ENCODE peak calls at places on chromosomes 12 and 14, in six cellular contexts. One of them, this sample, is unnamed. For H3K4me1, the result is how much of the 10 kb centered on the place peaks cover.

GRCh38 chr12:3076730-3077571 is at the start of gene TSPAN9:
- DNase-seq in thoracic aorta: peak
- DNase-seq in BE2C: peak
- DNase-seq in left lung: peak
- DNase-seq in hepatocyte: peak
- DNase-seq in pancreas: peak
- DNase-seq in this sample: peak

GRCh38 chr14:96016761-96017160 is 22.4 kb upstream of the C14orf132 start:
- DNase-seq in thoracic aorta: no peak
- DNase-seq in BE2C: peak
- DNase-seq in left lung: no peak
- DNase-seq in hepatocyte: peak
- DNase-seq in pancreas: no peak
- DNase-seq in this sample: no peak

GRCh38 chr12:89364631-89365030 is 12.3 kb upstream of the DUSP6 start:
- DNase-seq in left lung: no peak
- DNase-seq in BE2C: no peak
- DNase-seq in thoracic aorta: no peak
- DNase-seq in pancreas: no peak
- DNase-seq in hepatocyte: no peak
- DNase-seq in this sample: no peak

GRCh38 chr12:132629330-132629729 is 10.8 kb downstream of the P2RX2 start:
- DNase-seq in pancreas: no peak
- DNase-seq in left lung: no peak
- DNase-seq in BE2C: no peak
- DNase-seq in thoracic aorta: no peak
- DNase-seq in hepatocyte: no peak
- DNase-seq in this sample: no peak

GRCh38 chr12:17778242-17778641 is 311.8 kb downstream of the RERGL start:
- DNase-seq in left lung: no peak
- DNase-seq in pancreas: no peak
- DNase-seq in hepatocyte: no peak
- DNase-seq in BE2C: no peak
- DNase-seq in thoracic aorta: no peak
- DNase-seq in this sample: no peak

GRCh38 chr12:96143392-96143791 is 50.8 kb upstream of the ELK3 start:
- DNase-seq in left lung: no peak
- DNase-seq in hepatocyte: no peak
- DNase-seq in thoracic aorta: no peak
- DNase-seq in BE2C: no peak
- DNase-seq in pancreas: no peak
- DNase-seq in this sample: no peak

GRCh38 chr14:33432407-33433023 is 493.8 kb downstream of the NPAS3 start:
- DNase-seq in hepatocyte: peak
- DNase-seq in thoracic aorta: no peak
- DNase-seq in BE2C: peak
- DNase-seq in left lung: no peak
- DNase-seq in pancreas: no peak
- DNase-seq in this sample: no peak

GRCh38 chr12:12779529-12779928 is 5.9 kb upstream of the APOLD1 start:
- DNase-seq in pancreas: no peak
- DNase-seq in left lung: no peak
- DNase-seq in thoracic aorta: no peak
- DNase-seq in hepatocyte: peak
- DNase-seq in BE2C: no peak
- DNase-seq in this sample: no peak

GRCh38 chr12:101935769-101936741 is 58.7 kb downstream of the DRAM1 start:
- DNase-seq in pancreas: no peak
- DNase-seq in thoracic aorta: no peak
- DNase-seq in BE2C: no peak
- DNase-seq in hepatocyte: peak
- DNase-seq in left lung: no peak
- DNase-seq in this sample: no peak

GRCh38 chr14:54784657-54785056 is 118.0 kb downstream of the GCH1 start:
- DNase-seq in pancreas: no peak
- DNase-seq in left lung: no peak
- DNase-seq in thoracic aorta: peak
- DNase-seq in hepatocyte: no peak
- DNase-seq in BE2C: no peak
- DNase-seq in this sample: no peak

GRCh38 chr12:81450920-81451739 is 308.0 kb downstream of the PPFIA2 start:
- DNase-seq in pancreas: peak
- DNase-seq in left lung: peak
- DNase-seq in hepatocyte: peak
- DNase-seq in BE2C: peak
- DNase-seq in thoracic aorta: no peak
- DNase-seq in this sample: peak

GRCh38 chr12:93010461-93010860 is 81.4 kb upstream of the EEA1 start:
- DNase-seq in BE2C: no peak
- DNase-seq in hepatocyte: no peak
- DNase-seq in left lung: no peak
- DNase-seq in thoracic aorta: no peak
- DNase-seq in pancreas: no peak
- DNase-seq in this sample: no peak

GRCh38 chr12:25801621-25802243 is 156.8 kb upstream of the RASSF8 start:
- DNase-seq in thoracic aorta: no peak
- DNase-seq in pancreas: no peak
- DNase-seq in left lung: no peak
- DNase-seq in BE2C: no peak
- DNase-seq in hepatocyte: no peak
- DNase-seq in this sample: no peak

GRCh38 chr12:130075497-130076076 is 86.7 kb upstream of the FZD10 start:
- DNase-seq in BE2C: no peak
- DNase-seq in hepatocyte: no peak
- DNase-seq in thoracic aorta: no peak
- DNase-seq in left lung: no peak
- DNase-seq in pancreas: no peak
- DNase-seq in this sample: no peak

GRCh38 chr12:130074661-130075406 is 87.4 kb upstream of the FZD10 start:
- DNase-seq in pancreas: no peak
- DNase-seq in thoracic aorta: no peak
- DNase-seq in BE2C: no peak
- DNase-seq in left lung: no peak
- DNase-seq in hepatocyte: no peak
- DNase-seq in this sample: no peak

GRCh38 chr12:130076126-130076525 is 86.1 kb upstream of the FZD10 start:
- DNase-seq in hepatocyte: no peak
- DNase-seq in left lung: no peak
- DNase-seq in thoracic aorta: no peak
- DNase-seq in BE2C: no peak
- DNase-seq in pancreas: no peak
- DNase-seq in this sample: no peak

GRCh38 chr12:130076752-130077151 is 85.5 kb upstream of the FZD10 start:
- DNase-seq in thoracic aorta: no peak
- DNase-seq in pancreas: no peak
- DNase-seq in BE2C: no peak
- DNase-seq in left lung: no peak
- DNase-seq in hepatocyte: no peak
- DNase-seq in this sample: no peak

DNA sequence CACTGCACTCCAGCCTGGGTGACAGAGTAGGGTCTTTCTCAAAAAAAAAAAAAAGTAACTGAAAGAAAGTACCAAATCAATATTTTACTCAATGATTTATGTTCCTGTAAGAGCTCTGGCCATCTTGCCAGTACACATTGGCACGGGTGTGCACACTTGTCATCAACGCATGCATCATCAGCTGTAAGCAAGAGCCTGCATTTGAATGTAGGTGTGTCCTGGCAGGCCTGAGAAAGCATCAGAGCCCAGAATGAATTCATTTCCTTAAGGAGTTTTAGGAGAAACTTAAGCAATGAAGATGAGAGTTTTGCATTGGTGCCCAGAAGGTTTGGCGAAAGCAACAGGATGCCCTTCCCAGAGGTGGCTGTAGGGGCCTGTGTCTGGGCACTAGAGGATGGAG is 88.5 kb upstream of the FZD10 start:
- DNase-seq in BE2C: no peak
- DNase-seq in left lung: no peak
- DNase-seq in hepatocyte: no peak
- DNase-seq in thoracic aorta: no peak
- DNase-seq in pancreas: no peak
- DNase-seq in this sample: no peak
- H3K4me1 ChIP-seq in BE2C: under half
- H3K4me1 ChIP-seq in left lung: under half
- H3K4me1 ChIP-seq in hepatocyte: under half
- H3K4me1 ChIP-seq in thoracic aorta: under half
- H3K4me1 ChIP-seq in pancreas: under half
- H3K4me1 ChIP-seq in this sample: under half

GRCh38 chr14:24187538-24187915 is 1.1 kb downstream of the IPO4 start:
- DNase-seq in left lung: no peak
- DNase-seq in hepatocyte: no peak
- DNase-seq in thoracic aorta: no peak
- DNase-seq in pancreas: no peak
- DNase-seq in BE2C: no peak
- DNase-seq in this sample: no peak

GRCh38 chr14:24189460-24189859 is 844 bp upstream of the IPO4 start:
- DNase-seq in thoracic aorta: no peak
- DNase-seq in pancreas: no peak
- DNase-seq in left lung: no peak
- DNase-seq in hepatocyte: no peak
- DNase-seq in BE2C: no peak
- DNase-seq in this sample: no peak

GRCh38 chr14:24190416-24190815 is 1.8 kb upstream of the IPO4 start:
- DNase-seq in BE2C: no peak
- DNase-seq in thoracic aorta: no peak
- DNase-seq in left lung: no peak
- DNase-seq in pancreas: no peak
- DNase-seq in hepatocyte: no peak
- DNase-seq in this sample: no peak

GRCh38 chr14:24188251-24189058 is at the start of gene IPO4:
- DNase-seq in hepatocyte: peak
- DNase-seq in left lung: peak
- DNase-seq in pancreas: peak
- DNase-seq in BE2C: peak
- DNase-seq in thoracic aorta: peak
- DNase-seq in this sample: peak

DNA sequence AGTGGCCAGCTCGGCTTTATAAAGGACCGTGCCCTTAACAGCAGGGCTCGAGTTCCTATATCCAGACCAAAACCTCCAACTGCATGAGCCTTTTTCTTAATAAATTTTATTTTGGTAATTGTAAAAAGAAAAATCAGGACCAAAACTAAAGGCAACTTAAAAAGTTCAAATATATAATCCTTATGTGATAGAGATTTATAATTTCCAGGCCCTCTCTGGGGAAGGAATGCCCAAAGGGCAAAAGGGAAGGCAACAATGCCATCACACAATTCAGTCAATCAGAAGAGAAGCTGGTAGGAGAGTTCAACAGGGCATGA is 401 bp upstream of the IPO4 start:
- DNase-seq in pancreas: no peak
- DNase-seq in thoracic aorta: no peak
- DNase-seq in left lung: no peak
- DNase-seq in hepatocyte: no peak
- DNase-seq in BE2C: no peak
- DNase-seq in this sample: no peak
- H3K4me3 ChIP-seq in pancreas: peak
- H3K4me3 ChIP-seq in thoracic aorta: peak
- H3K4me3 ChIP-seq in left lung: peak
- H3K4me3 ChIP-seq in hepatocyte: no peak
- H3K4me3 ChIP-seq in BE2C: peak
- H3K4me3 ChIP-seq in this sample: peak

GRCh38 chr12:108128221-108129016 is 669 bp upstream of the WSCD2 start:
- DNase-seq in BE2C: no peak
- DNase-seq in hepatocyte: no peak
- DNase-seq in left lung: no peak
- DNase-seq in pancreas: no peak
- DNase-seq in thoracic aorta: no peak
- DNase-seq in this sample: no peak

GRCh38 chr12:108125073-108125472 is 4.0 kb upstream of the WSCD2 start:
- DNase-seq in left lung: no peak
- DNase-seq in thoracic aorta: no peak
- DNase-seq in hepatocyte: no peak
- DNase-seq in pancreas: no peak
- DNase-seq in BE2C: no peak
- DNase-seq in this sample: no peak

GRCh38 chr12:108126212-108126611 is 2.9 kb upstream of the WSCD2 start:
- DNase-seq in BE2C: no peak
- DNase-seq in pancreas: no peak
- DNase-seq in hepatocyte: no peak
- DNase-seq in thoracic aorta: no peak
- DNase-seq in left lung: no peak
- DNase-seq in this sample: no peak

GRCh38 chr12:108127654-108128053 is 1.4 kb upstream of the WSCD2 start:
- DNase-seq in hepatocyte: no peak
- DNase-seq in thoracic aorta: no peak
- DNase-seq in BE2C: no peak
- DNase-seq in left lung: no peak
- DNase-seq in pancreas: no peak
- DNase-seq in this sample: no peak

DNA sequence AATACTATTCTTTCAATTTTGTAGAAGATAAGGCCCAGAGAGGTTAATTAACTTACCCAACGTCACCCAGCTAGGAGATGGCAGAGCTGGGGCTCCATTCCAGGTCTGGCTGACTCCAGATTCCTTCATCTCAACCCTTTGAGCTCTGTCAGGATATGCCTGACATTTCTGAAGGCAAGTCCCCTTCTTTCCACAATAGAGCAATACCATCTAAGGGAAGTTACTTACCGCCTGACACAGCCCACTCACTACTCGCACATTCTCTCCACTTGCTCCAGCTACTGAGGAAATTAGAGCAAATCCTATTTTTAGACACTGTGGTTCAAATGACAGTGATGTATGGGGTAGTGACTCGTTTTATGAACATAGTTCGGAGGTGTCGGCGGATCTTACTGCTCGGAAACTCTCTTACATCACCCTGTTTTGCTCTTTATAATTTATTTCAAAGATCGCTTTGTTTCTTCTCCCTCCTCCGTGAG is 2.1 kb upstream of the WSCD2 start:
- DNase-seq in pancreas: no peak
- DNase-seq in hepatocyte: no peak
- DNase-seq in BE2C: no peak
- DNase-seq in left lung: no peak
- DNase-seq in thoracic aorta: no peak
- DNase-seq in this sample: no peak
- H3K4me1 ChIP-seq in pancreas: under half
- H3K4me1 ChIP-seq in hepatocyte: under half
- H3K4me1 ChIP-seq in BE2C: under half
- H3K4me1 ChIP-seq in left lung: under half
- H3K4me1 ChIP-seq in thoracic aorta: under half
- H3K4me1 ChIP-seq in this sample: under half

DNA sequence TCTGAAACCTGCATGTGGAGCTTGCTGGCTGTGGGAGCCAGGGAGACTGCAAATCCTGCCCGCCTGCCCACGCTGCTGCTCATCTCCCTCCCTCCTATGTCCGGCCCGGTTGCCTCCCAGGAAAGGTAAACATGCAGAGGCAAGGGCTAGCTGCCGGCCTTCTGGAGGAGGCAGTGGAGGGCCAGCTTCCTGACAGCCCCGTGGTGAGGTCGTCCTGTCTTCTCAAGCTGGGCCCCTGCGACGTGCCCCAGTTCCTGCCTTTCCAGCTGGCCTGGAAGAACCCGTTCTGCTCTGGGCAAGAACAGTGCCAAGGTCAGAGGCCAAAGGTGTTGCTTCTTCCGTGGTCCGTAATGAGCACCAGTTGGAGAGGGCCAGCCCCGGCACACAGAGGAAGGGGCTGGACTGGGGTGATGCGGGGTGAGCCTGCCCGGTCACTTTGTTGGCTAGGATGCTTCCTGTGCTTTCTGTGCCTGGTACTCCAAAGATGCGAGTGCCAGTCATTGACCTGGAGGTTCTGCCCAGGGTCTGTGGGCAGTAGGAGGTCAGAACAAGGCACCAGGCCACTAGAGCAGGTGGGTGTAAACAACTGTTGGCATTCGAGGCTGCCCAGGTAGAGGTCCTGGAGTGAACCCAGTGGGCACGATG is 25.3 kb downstream of the TPCN1 start:
- DNase-seq in BE2C: no peak
- DNase-seq in pancreas: peak
- DNase-seq in thoracic aorta: no peak
- DNase-seq in left lung: no peak
- DNase-seq in hepatocyte: peak
- DNase-seq in this sample: no peak
- H3K4me3 ChIP-seq in BE2C: peak
- H3K4me3 ChIP-seq in pancreas: peak
- H3K4me3 ChIP-seq in thoracic aorta: peak
- H3K4me3 ChIP-seq in left lung: no peak
- H3K4me3 ChIP-seq in hepatocyte: no peak
- H3K4me3 ChIP-seq in this sample: no peak